ENCODE peak calls at places on chromosomes 11 and 22, in six cellular contexts. G, V, F, C, K and W are unnamed samples.

GRCh38 chr11:69241844-69242582 is 51.9 kb upstream of the MYEOV start:
- DNase-seq in C (no peak), F (no peak), K (no peak), G (peak), V (no peak), W (peak)

GRCh38 chr11:10294289-10294953 is 402 bp upstream of the SBF2 start:
- DNase-seq in V (peak), F (no peak), G (peak), K (no peak), C (no peak), W (peak)

GRCh38 chr11:63939351-63939920 is 634 bp downstream of the NAA40 start:
- DNase-seq in V (no peak), K (no peak), C (no peak), G (peak), F (no peak), W (no peak)

GRCh38 chr11:330307-330693 is 9.6 kb upstream of the IFITM3 start:
- DNase-seq in C (no peak), V (no peak), G (no peak), K (no peak), F (no peak), W (no peak)

GRCh38 chr11:4026389-4026788 is 68.2 kb upstream of the RRM1 start:
- DNase-seq in C (no peak), G (peak), F (no peak), K (no peak), V (no peak), W (no peak)

GRCh38 chr11:60994450-60995135 is 23.1 kb downstream of the CD6 start:
- DNase-seq in C (no peak), V (no peak), F (no peak), K (no peak), G (no peak), W (no peak)

GRCh38 chr11:2314525-2315394 is 12.9 kb downstream of the TSPAN32 start:
- DNase-seq in F (peak), C (no peak), G (peak), V (no peak), K (no peak), W (peak)

GRCh38 chr22:19410941-19411689 is 20.4 kb downstream of the HIRA start:
- DNase-seq in K (no peak), F (no peak), V (no peak), G (no peak), C (no peak), W (no peak)

GRCh38 chr11:76102772-76103171 is 103.5 kb downstream of the WNT11 start:
- DNase-seq in G (peak), F (no peak), V (no peak), K (no peak), C (no peak), W (no peak)

GRCh38 chr11:67307545-67308001 is 4.2 kb downstream of the SSH3 start:
- DNase-seq in C (no peak), F (no peak), G (no peak), K (no peak), V (no peak), W (no peak)

GRCh38 chr11:2314136-2314524 is 12.3 kb downstream of the TSPAN32 start:
- DNase-seq in G (no peak), K (no peak), C (no peak), F (no peak), V (no peak), W (peak)

GRCh38 chr11:48093795-48094642 is 113.7 kb downstream of the PTPRJ start:
- DNase-seq in V (no peak), C (no peak), K (peak), G (no peak), F (no peak), W (no peak)

GRCh38 chr22:42685941-42686666 is 34.6 kb downstream of the A4GALT start:
- DNase-seq in K (no peak), C (no peak), V (no peak), G (no peak), F (no peak), W (no peak)

GRCh38 chr11:128469220-128469619 is 118.1 kb downstream of the ETS1 start:
- DNase-seq in F (no peak), C (peak), K (no peak), V (no peak), G (no peak), W (no peak)

GRCh38 chr11:27848423-27848822 is 148.2 kb upstream of the BDNF start:
- DNase-seq in G (no peak), V (no peak), C (no peak), F (no peak), K (no peak), W (no peak)

GRCh38 chr22:17576475-17576874 is 13.2 kb downstream of the SLC25A18 start:
- DNase-seq in F (no peak), G (no peak), K (no peak), V (no peak), C (no peak), W (no peak)

GRCh38 chr11:120004723-120005122 is 133.2 kb downstream of the TRIM29 start:
- DNase-seq in K (no peak), C (no peak), V (no peak), G (no peak), F (no peak), W (no peak)

GRCh38 chr11:19874241-19874640 is 161.6 kb downstream of the NAV2 start:
- DNase-seq in C (no peak), V (no peak), K (no peak), F (no peak), G (no peak), W (no peak)

GRCh38 chr11:85694385-85694980 is 8.5 kb upstream of the CCDC89 start:
- DNase-seq in C (no peak), K (peak), G (peak), V (peak), F (no peak), W (peak)

GRCh38 chr11:69683764-69684333 is 8.7 kb upstream of the LTO1 start:
- DNase-seq in V (peak), F (peak), G (no peak), K (peak), C (no peak), W (peak)

GRCh38 chr22:24516301-24516737 is 21.2 kb downstream of the UPB1 start:
- DNase-seq in K (peak), V (peak), C (no peak), F (no peak), G (no peak), W (peak)

GRCh38 chr22:47200273-47201051 is 438.0 kb downstream of the TBC1D22A start:
- DNase-seq in F (no peak), K (no peak), V (no peak), C (no peak), G (no peak), W (no peak)

GRCh38 chr11:88345408-88345807 is 7.9 kb upstream of the CTSC start:
- DNase-seq in F (no peak), K (no peak), C (no peak), G (no peak), V (no peak), W (peak)

GRCh38 chr11:130023204-130023603 is 20.6 kb upstream of the PRDM10 start:
- DNase-seq in K (peak), F (no peak), C (peak), G (peak), V (no peak), W (no peak)

GRCh38 chr11:15852179-15852578 is 504.2 kb downstream of the SOX6 start:
- DNase-seq in F (peak), G (no peak), V (peak), K (peak), C (no peak), W (peak)

GRCh38 chr11:66637557-66638176 is 836 bp upstream of the RBM4 start:
- DNase-seq in C (no peak), K (no peak), F (no peak), V (no peak), G (no peak), W (peak)

GRCh38 chr11:103529217-103529684 is 420.0 kb downstream of the DYNC2H1 start:
- DNase-seq in V (peak), C (no peak), G (peak), F (no peak), K (no peak), W (no peak)

GRCh38 chr11:73717136-73717535 is 43.7 kb downstream of the RAB6A start:
- DNase-seq in K (no peak), C (no peak), V (no peak), G (no peak), F (no peak), W (no peak)

GRCh38 chr22:29479417-29480261 is at the start of gene NEFH:
- DNase-seq in K (no peak), F (peak), C (no peak), G (no peak), V (no peak), W (no peak)

GRCh38 chr22:29480262-29480511 is 169 bp downstream of the NEFH start:
- DNase-seq in F (no peak), K (no peak), G (no peak), V (no peak), C (no peak), W (no peak)

GRCh38 chr22:29481265-29482000 is 1.4 kb downstream of the NEFH start:
- DNase-seq in F (peak), C (no peak), K (no peak), V (no peak), G (no peak), W (no peak)

GRCh38 chr22:29482253-29482652 is 2.2 kb downstream of the NEFH start:
- DNase-seq in F (no peak), G (no peak), K (no peak), V (no peak), C (no peak), W (no peak)

DNA sequence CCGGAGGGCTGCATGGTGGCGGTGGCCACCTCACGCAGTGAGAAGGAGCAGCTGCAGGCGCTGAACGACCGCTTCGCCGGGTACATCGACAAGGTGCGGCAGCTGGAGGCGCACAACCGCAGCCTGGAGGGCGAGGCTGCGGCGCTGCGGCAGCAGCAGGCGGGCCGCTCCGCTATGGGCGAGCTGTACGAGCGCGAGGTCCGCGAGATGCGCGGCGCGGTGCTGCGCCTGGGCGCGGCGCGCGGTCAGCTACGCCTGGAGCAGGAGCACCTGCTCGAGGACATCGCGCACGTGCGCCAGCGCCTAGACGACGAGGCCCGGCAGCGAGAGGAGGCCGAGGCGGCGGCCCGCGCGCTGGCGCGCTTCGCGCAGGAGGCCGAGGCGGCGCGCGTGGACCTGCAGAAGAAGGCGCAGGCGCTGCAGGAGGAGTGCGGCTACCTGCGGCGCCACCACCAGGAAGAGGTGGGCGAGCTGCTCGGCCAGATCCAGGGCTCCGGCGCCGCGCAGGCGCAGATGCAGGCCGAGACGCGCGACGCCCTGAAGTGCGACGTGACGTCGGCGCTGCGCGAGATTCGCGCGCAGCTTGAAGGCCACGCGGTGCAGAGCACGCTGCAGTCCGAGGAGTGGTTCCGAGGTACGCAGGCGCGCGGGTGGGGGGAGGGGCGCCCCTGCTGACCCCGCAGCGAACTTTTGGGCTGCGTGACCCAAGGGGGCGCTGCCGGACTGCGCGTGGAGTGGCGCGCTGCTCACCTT is 670 bp downstream of the NEFH start:
- DNase-seq in C (peak), G (peak), K (no peak), V (no peak), F (peak), W (no peak)
- H3K4me3 ChIP-seq in C (no peak), G (no peak), K (no peak), V (no peak), F (peak), W (no peak)

GRCh38 chr22:44711236-44711560 is 9.2 kb downstream of the PRR5 start:
- DNase-seq in F (no peak), V (no peak), K (no peak), G (no peak), C (no peak), W (no peak)

GRCh38 chr22:44709881-44710400 is 7.9 kb downstream of the PRR5 start:
- DNase-seq in K (no peak), G (no peak), C (no peak), F (peak), V (no peak), W (no peak)

GRCh38 chr22:44711701-44712100 is 9.7 kb downstream of the PRR5 start:
- DNase-seq in V (no peak), K (no peak), C (no peak), F (no peak), G (no peak), W (no peak)

GRCh38 chr22:44712156-44712555 is 10.2 kb downstream of the PRR5 start:
- DNase-seq in K (no peak), F (no peak), G (no peak), V (no peak), C (no peak), W (no peak)

GRCh38 chr22:44710474-44711235 is 8.7 kb downstream of the PRR5 start:
- DNase-seq in F (peak), G (no peak), K (no peak), V (no peak), C (no peak), W (no peak)
- TF ChIP-seq MYC in F (no peak), G (no peak), K (no peak), V (no peak), C (no peak), W (no peak)

DNA sequence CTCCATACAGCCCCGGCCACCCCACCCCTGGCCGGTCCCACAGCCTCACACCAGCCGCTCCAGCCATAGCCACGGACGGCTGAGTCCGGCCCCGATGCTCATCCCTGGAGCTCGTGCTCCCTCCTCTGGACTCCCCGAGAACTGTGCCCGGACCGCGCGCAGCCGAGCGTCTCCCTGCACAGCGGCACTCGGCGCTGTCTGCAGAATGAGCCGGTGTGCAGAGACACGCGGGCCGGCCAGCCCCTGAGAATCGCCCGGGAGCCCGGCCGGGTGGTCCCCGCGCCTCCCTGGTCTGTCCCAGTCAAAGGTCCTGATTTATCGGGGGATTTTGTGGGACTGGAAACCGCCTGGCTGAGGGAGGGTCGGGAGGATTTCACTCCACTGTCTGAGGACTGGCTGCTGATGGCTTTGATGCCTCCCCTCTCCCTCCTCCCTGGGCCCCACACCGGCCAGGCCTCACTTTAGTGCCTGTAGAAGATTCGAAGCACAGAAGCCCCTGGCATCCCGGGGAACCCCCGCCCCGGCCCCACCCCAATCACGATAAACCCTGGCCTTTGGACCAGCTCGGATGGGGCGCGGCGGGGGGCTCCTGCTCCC is 102.7 kb downstream of the BRD1 start:
- DNase-seq in K (peak), G (peak), C (no peak), V (peak), F (peak), W (peak)
- H3K4me3 ChIP-seq in K (no peak), G (no peak), C (no peak), V (peak), F (no peak), W (no peak)

DNA sequence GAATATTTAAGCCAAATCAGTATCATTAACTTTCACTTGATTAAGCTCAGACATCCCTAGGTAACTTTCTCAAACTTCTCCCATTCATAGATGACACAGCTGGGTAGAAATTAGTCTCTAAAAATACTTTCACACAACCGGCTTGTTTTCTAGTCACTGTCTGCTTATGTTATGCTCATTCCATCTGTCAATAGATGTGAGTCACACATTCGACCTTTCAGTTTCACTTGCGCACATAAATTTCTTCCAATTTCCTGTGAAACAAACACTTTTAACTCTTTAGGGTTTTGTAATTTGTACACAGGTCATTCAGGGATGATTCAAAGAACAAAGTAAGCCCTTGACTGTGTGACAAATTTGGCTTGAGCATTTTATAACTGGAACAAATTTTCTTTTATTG is 723.0 kb downstream of the KCNA4 start:
- DNase-seq in V (peak), G (peak), K (peak), C (peak), F (no peak), W (no peak)
- TF ChIP-seq MYC in V (no peak), G (no peak), K (no peak), C (no peak), F (no peak), W (no peak)

GRCh38 chr22:22168190-22168940 is 76.2 kb upstream of the VPREB1 start:
- DNase-seq in G (no peak), C (peak), V (peak), K (peak), F (peak), W (peak)
- H3K4me3 ChIP-seq in G (no peak), C (peak), V (peak), K (no peak), F (peak), W (no peak)

DNA sequence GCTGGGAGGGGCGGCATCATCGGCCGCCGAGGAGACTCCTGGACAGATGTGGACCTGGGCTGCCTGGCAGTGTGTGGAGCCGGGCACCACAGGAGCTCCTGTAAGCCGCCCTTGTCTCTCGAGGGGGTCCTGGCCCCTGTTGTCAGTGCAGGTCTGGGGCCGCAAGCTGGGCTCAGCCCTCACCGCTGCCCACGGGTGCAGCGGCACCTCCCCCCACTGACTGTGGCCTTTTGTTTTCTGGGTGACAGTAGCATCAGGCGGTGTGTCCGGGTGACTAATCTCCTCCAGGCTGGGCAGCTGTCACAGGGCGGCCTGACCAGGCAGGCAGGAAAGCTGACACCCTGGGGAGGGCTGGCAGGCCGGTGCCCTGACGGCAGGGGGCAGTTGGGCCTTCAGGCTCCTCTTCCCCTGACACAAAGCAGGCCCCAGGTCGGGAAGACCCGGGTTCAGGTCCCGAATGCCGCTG is 16.2 kb downstream of the DGKZ start:
- DNase-seq in V (no peak), C (no peak), K (no peak), F (no peak), G (peak), W (peak)
- TF ChIP-seq MYC in V (no peak), C (no peak), K (no peak), F (no peak), G (no peak), W (no peak)

GRCh38 chr22:41541484-41541883 is 2.8 kb downstream of the POLR3H start:
- DNase-seq in K (no peak), G (no peak), C (no peak), V (no peak), F (no peak), W (no peak)

GRCh38 chr22:41542224-41542623 is 2.0 kb downstream of the POLR3H start:
- DNase-seq in C (no peak), G (no peak), V (no peak), K (no peak), F (no peak), W (no peak)

GRCh38 chr22:41548830-41549211 is 4.6 kb upstream of the POLR3H start:
- DNase-seq in G (no peak), V (no peak), F (no peak), K (no peak), C (no peak), W (no peak)

GRCh38 chr22:41543854-41544670 is at the start of gene POLR3H:
- DNase-seq in V (peak), G (peak), K (peak), F (peak), C (peak), W (peak)

GRCh38 chr22:41544671-41545476 is 604 bp upstream of the POLR3H start:
- DNase-seq in C (no peak), G (no peak), F (no peak), V (no peak), K (no peak), W (no peak)
- H3K4me3 ChIP-seq in C (peak), G (no peak), F (no peak), V (peak), K (peak), W (peak)

GRCh38 chr22:27397948-27398330 is 403.6 kb downstream of the MN1 start:
- DNase-seq in F (no peak), V (no peak), K (no peak), G (no peak), C (no peak), W (no peak)
- TF ChIP-seq MYC in F (no peak), V (no peak), K (no peak), G (no peak), C (no peak), W (no peak)

GRCh38 chr22:32494971-32495370 is 20.4 kb downstream of the FBXO7 start:
- DNase-seq in C (no peak), F (no peak), V (no peak), G (no peak), K (no peak), W (no peak)
- H3K4me3 ChIP-seq in C (no peak), F (no peak), V (no peak), G (no peak), K (no peak), W (no peak)

DNA sequence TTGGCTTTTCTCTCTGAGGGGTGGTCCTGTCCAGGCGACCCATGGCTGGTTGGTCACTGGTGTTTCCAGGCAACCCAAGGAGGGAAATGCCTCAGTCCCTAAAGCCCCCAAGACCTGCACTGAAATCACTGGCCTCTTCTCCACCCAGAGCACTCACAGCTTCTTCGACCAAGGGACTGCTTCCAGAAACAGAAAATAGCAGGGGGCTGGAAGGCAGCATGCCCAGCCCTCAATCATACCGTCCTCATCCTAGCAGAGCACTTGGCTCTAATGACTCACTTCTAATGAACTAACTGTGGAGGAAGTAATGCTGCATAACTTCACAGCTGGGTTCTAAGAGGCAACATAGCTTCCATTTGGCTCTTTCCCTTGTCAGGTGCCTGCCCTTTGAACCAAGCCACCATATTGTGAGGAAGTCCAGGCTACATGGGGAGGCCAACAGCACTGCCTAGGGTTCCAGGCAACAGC is 27.6 kb downstream of the DKK3 start:
- DNase-seq in K (no peak), F (no peak), C (no peak), V (no peak), G (no peak), W (no peak)
- TF ChIP-seq MYC in K (no peak), F (no peak), C (no peak), V (no peak), G (no peak), W (no peak)